ENCODE peak calls at places on chromosomes 2 and 18, in six cellular contexts. Z is activated CD4-positive, alpha-beta T cell treated with anti-CD3 and anti-CD28 coated beads for 36 hours; P is hepatic stellate cell; D is colonic mucosa; L is stimulated activated CD4-positive, alpha-beta T cell treated with anti-CD3 and anti-CD28 coated beads, Interleukin-2, amount 100 ng/mL, for 48 hours; A is HAP-1. Q is an unnamed sample.

GRCh38 chr2:240958366-240959213 is 39.8 kb upstream of the SNED1 start:
- DNase-seq in Z (no peak), P (no peak), D (no peak), L (no peak), A (no peak), Q (no peak)

GRCh38 chr2:97728091-97728596 is 14.8 kb downstream of the ZAP70 start:
- DNase-seq in Z (peak; percentile 38), P (no peak), D (no peak), L (no peak), A (no peak), Q (no peak)

GRCh38 chr18:5410582-5410981 is 115.1 kb upstream of the ZBTB14 start:
- DNase-seq in Z (no peak), P (no peak), D (no peak), L (no peak), A (no peak), Q (no peak)

GRCh38 chr2:216235462-216235861 is 126.3 kb downstream of the XRCC5 start:
- DNase-seq in Z (no peak), P (no peak), D (no peak), L (no peak), A (no peak), Q (no peak)

GRCh38 chr2:113012436-113013335 is 7.4 kb downstream of the IL36A start:
- DNase-seq in Z (no peak), P (peak; percentile 20), D (no peak), L (no peak), A (no peak), Q (no peak)

GRCh38 chr2:74516070-74516633 is 1.9 kb downstream of the TLX2 start:
- DNase-seq in Z (peak; percentile 84), P (peak; percentile 83), D (peak; percentile 77), L (peak; percentile 67), A (no peak), Q (no peak)

GRCh38 chr2:14220101-14220500 is 412.4 kb upstream of the LRATD1 start:
- DNase-seq in Z (no peak), P (peak; percentile 1), D (no peak), L (no peak), A (no peak), Q (no peak)

GRCh38 chr2:54396107-54396506 is 60.0 kb upstream of the SPTBN1 start:
- DNase-seq in Z (no peak), P (no peak), D (no peak), L (no peak), A (no peak), Q (no peak)

GRCh38 chr2:99545622-99546021 is 55.8 kb upstream of the REV1 start:
- DNase-seq in Z (no peak), P (no peak), D (no peak), L (no peak), A (peak; percentile 15), Q (no peak)

Q was measured in iPS DF 6.9.